ENCODE peak calls at places on chromosome 1, in nine cellular contexts. F is fibroblast of mammary gland, U is Peyer's patch, X is cardiac muscle cell, K is lower leg skin, D is heart left ventricle, T is A549, H is NB4, L is HFF-Myc. P is an unnamed sample.

GRCh38 chr1:81574365-81574764 is 226.4 kb upstream of the ADGRL2 start:
- DNase-seq in H (no peak), F (no peak), U (no peak), K (no peak), L (no peak), T (no peak), D (no peak), X (no peak), P (no peak)

GRCh38 chr1:93004566-93005251 is 43.4 kb upstream of the DIPK1A start:
- DNase-seq in H (no peak), T (no peak), U (no peak), L (no peak), X (no peak), K (no peak), F (no peak), D (no peak), P (no peak)

GRCh38 chr1:115327270-115327669 is 10.8 kb downstream of the NGF start:
- DNase-seq in U (no peak), D (no peak), L (no peak), K (no peak), X (no peak), F (no peak), T (no peak), H (no peak), P (peak; percentile 34)

GRCh38 chr1:93152835-93153234 is 27.4 kb downstream of the TMED5 start:
- DNase-seq in F (no peak), T (no peak), H (no peak), D (no peak), U (no peak), K (no peak), L (no peak), X (no peak), P (no peak)

GRCh38 chr1:53554592-53555305 is 95.5 kb downstream of the DMRTB1 start:
- DNase-seq in F (no peak), U (no peak), L (no peak), H (no peak), K (peak; percentile 78), T (no peak), X (no peak), D (peak; percentile 30), P (no peak)

GRCh38 chr1:225776294-225776693 is 1.3 kb upstream of the SRP9 start:
- DNase-seq in F (no peak), H (no peak), X (no peak), L (no peak), D (no peak), K (no peak), T (no peak), U (no peak), P (no peak)

GRCh38 chr1:151943591-151943990 is 34.3 kb upstream of the THEM4 start:
- DNase-seq in K (no peak), H (no peak), X (no peak), T (no peak), L (no peak), F (no peak), D (no peak), U (no peak), P (no peak)

GRCh38 chr1:923991-924618 is 382 bp downstream of the SAMD11 start:
- DNase-seq in L (no peak), D (no peak), T (no peak), H (no peak), F (no peak), U (no peak), X (no peak), K (no peak), P (no peak)

GRCh38 chr1:24045766-24046165 is 65.6 kb upstream of the SRSF10 start:
- DNase-seq in F (peak; percentile 58), D (no peak), L (no peak), T (peak; percentile 27), H (no peak), X (peak; percentile 59), K (no peak), U (no peak), P (no peak)

GRCh38 chr1:172108494-172108893 is 267.2 kb downstream of the DNM3 start:
- DNase-seq in L (no peak), U (no peak), T (no peak), F (peak; percentile 77), X (no peak), K (no peak), H (no peak), D (no peak), P (no peak)

GRCh38 chr1:204104331-204105222 is 31.7 kb downstream of the SOX13 start:
- DNase-seq in H (peak; percentile 60), T (peak; percentile 53), K (no peak), D (peak; percentile 77), X (no peak), F (no peak), U (no peak), L (no peak), P (peak; percentile 39)

GRCh38 chr1:169484683-169485426 is 889 bp downstream of the SLC19A2 start:
- DNase-seq in U (peak; percentile 39), K (peak; percentile 88), D (peak; percentile 67), F (peak; percentile 79), X (peak; percentile 74), T (peak; percentile 56), H (peak; percentile 66), L (no peak), P (peak; percentile 89)

GRCh38 chr1:150410582-150411101 is 46.7 kb downstream of the RPRD2 start:
- DNase-seq in L (no peak), U (no peak), H (peak; percentile 81), T (peak; percentile 14), F (peak; percentile 77), D (no peak), X (peak; percentile 88), K (no peak), P (peak; percentile 29)

GRCh38 chr1:247118946-247119446 is 14.8 kb upstream of the ZNF669 start:
- DNase-seq in F (peak; percentile 39), L (no peak), T (peak; percentile 45), K (no peak), X (peak; percentile 47), D (no peak), U (no peak), H (no peak), P (peak; percentile 36)

GRCh38 chr1:234486858-234487830 is 8.2 kb upstream of the TARBP1 start:
- DNase-seq in D (no peak), H (peak; percentile 83), K (no peak), L (peak; percentile 68), X (peak; percentile 89), T (peak; percentile 69), F (peak; percentile 87), U (no peak), P (peak; percentile 93)

GRCh38 chr1:181793826-181794225 is 267.7 kb downstream of the ZNF648 start:
- DNase-seq in D (no peak), F (no peak), X (no peak), K (no peak), T (no peak), U (no peak), L (no peak), H (no peak), P (no peak)
- TF ChIP-seq CTCF in D (no peak), F (no peak), X (no peak), K (no peak), T (no peak), U (no peak), L (no peak), H (no peak), P (no peak)

GRCh38 chr1:65814752-65815151 is 22.1 kb downstream of the PDE4B start:
- DNase-seq in T (no peak), X (no peak), D (no peak), U (no peak), L (no peak), F (no peak), H (no peak), K (no peak), P (no peak)

GRCh38 chr1:65813956-65814355 is 21.3 kb downstream of the PDE4B start:
- DNase-seq in L (no peak), U (no peak), D (no peak), T (no peak), H (no peak), F (peak; percentile 41), K (no peak), X (no peak), P (no peak)

GRCh38 chr1:65817891-65818290 is 25.2 kb downstream of the PDE4B start:
- DNase-seq in H (no peak), T (no peak), U (no peak), L (no peak), D (no peak), X (no peak), F (no peak), K (no peak), P (no peak)

DNA sequence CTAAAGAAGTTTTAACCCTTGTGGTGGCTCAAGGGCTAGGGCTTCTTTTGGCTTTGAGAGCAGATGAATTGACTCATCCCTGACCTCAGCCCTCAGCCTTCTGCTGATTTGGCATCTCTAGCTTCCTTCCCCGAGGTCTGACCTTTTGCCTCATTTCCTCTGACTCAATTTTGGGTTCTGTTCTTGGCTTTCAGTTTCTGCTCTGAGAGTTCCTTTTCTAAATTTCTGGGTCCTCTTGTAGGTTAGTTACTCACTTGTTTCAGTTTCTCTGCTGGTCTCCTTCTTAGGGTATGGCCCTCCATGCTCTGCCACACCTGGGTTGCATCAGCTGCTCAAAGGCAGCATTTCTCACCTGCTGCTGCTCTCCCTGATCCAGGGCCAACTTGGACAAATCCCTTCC is 19.4 kb downstream of the PDE4B start:
- DNase-seq in X (peak; percentile 85), D (no peak), U (no peak), T (no peak), L (peak; percentile 75), H (peak; percentile 86), K (no peak), F (peak; percentile 96), P (peak; percentile 92)
- H3K4me3 ChIP-seq in X (no peak overlapping the region), D (no peak overlapping the region), U (no peak overlapping the region), T (no peak overlapping the region), L (no peak overlapping the region), H (no peak overlapping the region), K (no peak overlapping the region), F (no peak overlapping the region), P (no peak overlapping the region)

GRCh38 chr1:21831454-21831970 is 19.4 kb downstream of the LDLRAD2 start:
- DNase-seq in D (peak; percentile 47), H (no peak), T (no peak), K (no peak), X (no peak), L (no peak), F (no peak), U (no peak), P (no peak)

GRCh38 chr1:21833392-21833976 is 21.4 kb downstream of the LDLRAD2 start:
- DNase-seq in X (no peak), D (no peak), L (no peak), U (no peak), H (no peak), F (no peak), K (no peak), T (no peak), P (no peak)

GRCh38 chr1:21836010-21836409 is 23.9 kb downstream of the LDLRAD2 start:
- DNase-seq in U (no peak), D (no peak), H (no peak), X (no peak), F (no peak), K (no peak), L (no peak), T (no peak), P (no peak)

GRCh38 chr1:21834666-21835065 is 22.6 kb downstream of the LDLRAD2 start:
- DNase-seq in T (no peak), F (no peak), K (no peak), H (no peak), L (no peak), X (no peak), D (peak; percentile 57), U (no peak), P (no peak)

GRCh38 chr1:21834094-21834493 is 22.0 kb downstream of the LDLRAD2 start:
- DNase-seq in U (no peak), T (no peak), K (no peak), D (no peak), H (no peak), X (no peak), F (no peak), L (no peak), P (no peak)
- TF ChIP-seq CTCF in U (no peak), T (no peak), K (no peak), D (no peak), H (peak; percentile 10), X (no peak), F (peak; percentile 14), L (no peak), P (peak; percentile 18)

GRCh38 chr1:43969416-43969745 is 429 bp upstream of the DPH2 start:
- DNase-seq in U (no peak), L (no peak), T (no peak), K (no peak), F (no peak), D (no peak), H (no peak), X (no peak), P (no peak)
- H3K4me3 ChIP-seq in U (peak overlapping the region; percentile 90), L (no peak overlapping the region), T (no peak overlapping the region), K (no peak overlapping the region), F (peak overlapping the region; percentile 93), D (no peak overlapping the region), H (no peak overlapping the region), X (peak overlapping the region; percentile 8), P (peak overlapping the region; percentile 15)